ENCODE peak calls at places on chromosomes 12 and 14, in six cellular contexts. Y is tibial artery; F is lung; U is body of pancreas; E is naive thymus-derived CD4-positive, alpha-beta T cell; M is kidney epithelial cell. G is an unnamed sample.

GRCh38 chr12:17971850-17972249 is 118.1 kb downstream of the RERGL start:
- DNase-seq in Y (no peak), F (no peak), U (no peak), E (no peak), M (no peak), G (no peak)

GRCh38 chr12:121748571-121749265 is 36.2 kb downstream of the TMEM120B start:
- DNase-seq in Y (no peak), F (no peak), U (no peak), E (no peak), M (peak; percentile 82), G (no peak)

GRCh38 chr12:107822356-107822755 is 47.9 kb downstream of the ASCL4 start:
- DNase-seq in Y (no peak), F (peak; percentile 17), U (no peak), E (no peak), M (no peak), G (no peak)

GRCh38 chr14:100417466-100417865 is 94.3 kb downstream of the SLC25A47 start:
- DNase-seq in Y (no peak), F (no peak), U (peak; percentile 90), E (no peak), M (peak; percentile 90), G (peak; percentile 89)

GRCh38 chr14:97177016-97177415 is 379.8 kb downstream of the VRK1 start:
- DNase-seq in Y (no peak), F (no peak), U (no peak), E (peak; percentile 58), M (no peak), G (peak; percentile 21)

GRCh38 chr12:55296469-55296868 is at the start of gene OR6C6:
- DNase-seq in Y (no peak), F (no peak), U (no peak), E (no peak), M (no peak), G (no peak)

GRCh38 chr12:130401703-130402102 is 64.0 kb downstream of the PIWIL1 start:
- DNase-seq in Y (no peak), F (no peak), U (no peak), E (no peak), M (no peak), G (peak; percentile 3)

GRCh38 chr14:67240168-67240932 is 885 bp upstream of the PALS1 start:
- DNase-seq in Y (peak; percentile 86), F (peak; percentile 64), U (peak; percentile 73), E (no peak), M (no peak), G (peak; percentile 83)

GRCh38 chr14:98167702-98168101 is 1104.3 kb downstream of the BCL11B start:
- DNase-seq in Y (no peak), F (no peak), U (no peak), E (no peak), M (no peak), G (no peak)

GRCh38 chr12:86663691-86664090 is 407.5 kb upstream of the MGAT4C start:
- DNase-seq in Y (no peak), F (no peak), U (no peak), E (no peak), M (no peak), G (no peak)

GRCh38 chr12:6891637-6892036 is 13.0 kb upstream of the LRRC23 start:
- DNase-seq in Y (no peak), F (no peak), U (no peak), E (no peak), M (no peak), G (no peak)

GRCh38 chr12:82527165-82527780 is 159.4 kb upstream of the TMTC2 start:
- DNase-seq in Y (no peak), F (no peak), U (peak; percentile 51), E (no peak), M (peak; percentile 19), G (peak; percentile 48)

GRCh38 chr12:76264617-76265016 is 83.6 kb downstream of the BBS10 start:
- DNase-seq in Y (no peak), F (no peak), U (no peak), E (no peak), M (no peak), G (no peak)

GRCh38 chr14:69989622-69990021 is 110.4 kb downstream of the SMOC1 start:
- DNase-seq in Y (no peak), F (no peak), U (peak; percentile 51), E (no peak), M (no peak), G (no peak)

GRCh38 chr12:91574391-91574790 is 391.8 kb upstream of the DCN start:
- DNase-seq in Y (no peak), F (no peak), U (no peak), E (no peak), M (no peak), G (peak; percentile 5)

GRCh38 chr14:94174622-94175402 is 690 bp downstream of the PPP4R4 start:
- DNase-seq in Y (peak; percentile 70), F (no peak), U (peak; percentile 26), E (no peak), M (no peak), G (no peak)

GRCh38 chr12:93039062-93039461 is 110.0 kb upstream of the EEA1 start:
- DNase-seq in Y (no peak), F (no peak), U (no peak), E (no peak), M (no peak), G (no peak)

GRCh38 chr14:76977793-76978730 is 50.4 kb downstream of the IRF2BPL start:
- DNase-seq in Y (peak; percentile 78), F (peak; percentile 68), U (peak; percentile 29), E (peak; percentile 56), M (no peak), G (no peak)

DNA sequence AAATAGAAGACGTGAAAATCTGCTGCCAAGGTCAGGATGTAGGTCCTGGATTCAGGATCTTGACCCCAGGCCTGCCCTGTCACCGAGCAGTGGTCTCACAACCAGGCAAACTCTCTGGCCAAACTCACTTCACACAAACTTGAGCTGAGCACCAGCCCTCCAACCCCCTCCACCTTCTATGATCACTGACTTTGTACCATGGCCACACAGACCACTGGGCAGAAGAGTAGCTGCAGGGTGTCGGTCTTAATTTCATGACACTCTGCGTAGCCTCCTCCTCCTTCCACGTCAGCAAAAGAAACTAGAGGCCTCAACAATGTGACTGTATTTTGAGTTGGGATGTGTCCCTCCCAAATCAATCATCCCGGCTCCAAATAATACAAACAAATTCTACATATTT is 7.2 kb upstream of the TBX3 start:
- DNase-seq in Y (no peak), F (no peak), U (no peak), E (no peak), M (no peak), G (no peak)
- H3K27me3 ChIP-seq in Y (no peaks in the 10 kb centered on the region), F (no peaks in the 10 kb centered on the region), U (peaks cover 27% of the 10 kb centered on the region), E (peaks cover 26% of the 10 kb centered on the region), M (peaks cover 96% of the 10 kb centered on the region), G (no peaks in the 10 kb centered on the region)

DNA sequence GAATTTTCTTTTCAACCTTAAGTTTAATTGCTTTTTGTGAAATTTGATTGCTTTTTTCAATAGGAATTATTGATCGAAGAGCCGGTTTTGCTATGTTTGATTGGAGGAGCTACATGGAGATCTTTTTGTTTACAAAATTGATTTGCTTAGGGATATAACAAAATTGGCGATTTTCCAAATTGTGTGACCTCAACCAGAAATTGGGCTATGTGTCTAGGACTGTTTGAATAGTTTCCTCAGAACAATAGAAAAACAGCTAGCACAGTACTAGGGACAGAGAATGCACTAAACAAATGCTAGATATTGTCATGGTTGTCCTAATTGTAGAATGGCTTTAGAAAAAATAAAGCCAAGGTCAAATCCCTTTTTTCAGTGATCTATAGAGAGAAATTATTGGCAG is 2.4 kb downstream of the SLC17A8 start:
- DNase-seq in Y (no peak), F (no peak), U (no peak), E (no peak), M (no peak), G (no peak)
- H3K27me3 ChIP-seq in Y (no peaks in the 10 kb centered on the region), F (no peaks in the 10 kb centered on the region), U (no peaks in the 10 kb centered on the region), E (no peaks in the 10 kb centered on the region), M (peaks cover under 1% of the 10 kb centered on the region), G (no peaks in the 10 kb centered on the region)

GRCh38 chr12:122860052-122860853 is 25.0 kb downstream of the HIP1R start:
- DNase-seq in Y (peak; percentile 89), F (peak; percentile 89), U (peak; percentile 91), E (peak; percentile 75), M (no peak), G (peak; percentile 80)

GRCh38 chr12:122860854-122861585 is 25.8 kb downstream of the HIP1R start:
- DNase-seq in Y (peak; percentile 65), F (no peak), U (no peak), E (no peak), M (no peak), G (no peak)

GRCh38 chr12:122862872-122863701 is 27.8 kb downstream of the HIP1R start:
- DNase-seq in Y (peak; percentile 63), F (peak; percentile 72), U (peak; percentile 68), E (no peak), M (no peak), G (peak; percentile 98)

GRCh38 chr12:122862110-122862634 is 26.9 kb downstream of the HIP1R start:
- DNase-seq in Y (peak; percentile 44), F (no peak), U (no peak), E (no peak), M (no peak), G (no peak)

GRCh38 chr12:122861586-122861970 is 26.3 kb downstream of the HIP1R start:
- DNase-seq in Y (no peak), F (no peak), U (no peak), E (no peak), M (no peak), G (no peak)
- H3K27me3 ChIP-seq in Y (no peaks in the 10 kb centered on the region), F (no peaks in the 10 kb centered on the region), U (no peaks in the 10 kb centered on the region), E (no peaks in the 10 kb centered on the region), M (no peaks in the 10 kb centered on the region), G (no peaks in the 10 kb centered on the region)

GRCh38 chr12:117234441-117234840 is 44.2 kb upstream of the FBXO21 start:
- DNase-seq in Y (no peak), F (no peak), U (no peak), E (no peak), M (no peak), G (no peak)
- H3K27me3 ChIP-seq in Y (no peaks in the 10 kb centered on the region), F (no peaks in the 10 kb centered on the region), U (no peaks in the 10 kb centered on the region), E (no peaks in the 10 kb centered on the region), M (no peaks in the 10 kb centered on the region), G (peaks cover 8% of the 10 kb centered on the region)

GRCh38 chr14:33475623-33476022 is 475.3 kb downstream of the EGLN3 start:
- DNase-seq in Y (no peak), F (no peak), U (peak; percentile 24), E (no peak), M (peak; percentile 14), G (peak; percentile 66)

GRCh38 chr14:33484264-33484663 is 466.6 kb downstream of the EGLN3 start:
- DNase-seq in Y (no peak), F (no peak), U (no peak), E (no peak), M (no peak), G (peak; percentile 14)

GRCh38 chr14:33483110-33483509 is 467.8 kb downstream of the EGLN3 start:
- DNase-seq in Y (no peak), F (no peak), U (no peak), E (no peak), M (no peak), G (no peak)

GRCh38 chr14:33477752-33478151 is 473.1 kb downstream of the EGLN3 start:
- DNase-seq in Y (no peak), F (no peak), U (no peak), E (no peak), M (no peak), G (no peak)

DNA sequence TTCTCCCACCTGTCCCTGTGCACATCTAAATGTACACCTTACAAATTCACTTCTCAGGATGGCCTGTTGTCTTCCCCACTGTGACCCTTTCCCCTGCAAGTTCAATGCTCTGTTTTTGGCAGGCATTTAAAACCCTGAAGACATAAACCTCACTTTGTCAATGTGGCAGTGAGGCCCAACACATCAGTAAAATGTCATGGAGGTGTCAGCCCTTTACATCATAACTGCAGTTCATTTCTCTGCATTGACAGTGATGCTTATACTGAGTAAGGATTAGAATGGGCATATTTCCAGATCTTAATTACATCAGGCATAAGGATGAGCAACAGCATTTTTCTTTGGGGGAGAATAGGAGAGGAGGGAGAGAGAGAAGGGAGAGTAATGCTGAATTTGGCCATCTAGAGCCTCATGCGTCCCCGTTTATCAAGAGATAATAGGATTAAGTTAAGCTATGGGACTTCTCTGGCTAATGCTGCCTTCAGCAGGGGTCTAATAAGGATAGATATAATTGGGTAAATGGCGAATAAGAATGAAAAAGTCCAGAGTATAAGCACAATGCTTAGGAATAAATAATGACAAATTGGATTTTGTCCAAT is 470.2 kb downstream of the EGLN3 start:
- DNase-seq in Y (no peak), F (no peak), U (no peak), E (no peak), M (no peak), G (no peak)
- H3K27me3 ChIP-seq in Y (no peaks in the 10 kb centered on the region), F (no peaks in the 10 kb centered on the region), U (peaks cover 3% of the 10 kb centered on the region), E (no peaks in the 10 kb centered on the region), M (no peaks in the 10 kb centered on the region), G (no peaks in the 10 kb centered on the region)